ENCODE peak calls at places on chromosomes 5 and 9, in ten cellular contexts. One of them, this sample, is unnamed.

GRCh38 chr9:13823021-13823420 is 490.9 kb downstream of the NFIB start:
- DNase-seq in mesothelial cell of epicardium: no peak
- DNase-seq in colonic mucosa: no peak
- DNase-seq in posterior vena cava: no peak
- DNase-seq in cerebellar cortex: no peak
- DNase-seq in activated T-cell treated with anti-CD3 and anti-CD28 coated beads for 24 hours: no peak
- DNase-seq in T1000: no peak
- DNase-seq in adrenal gland: no peak
- DNase-seq in HEK293T: no peak
- DNase-seq in mesenteric fat pad: no peak
- DNase-seq in this sample: no peak

GRCh38 chr9:98191615-98192502 is 578 bp downstream of the CORO2A start:
- DNase-seq in posterior vena cava: peak; percentile 86
- DNase-seq in HEK293T: peak; percentile 39
- DNase-seq in cerebellar cortex: peak; percentile 50
- DNase-seq in activated T-cell treated with anti-CD3 and anti-CD28 coated beads for 24 hours: no peak
- DNase-seq in adrenal gland: peak; percentile 22
- DNase-seq in T1000: no peak
- DNase-seq in colonic mucosa: peak; percentile 66
- DNase-seq in mesothelial cell of epicardium: peak; percentile 45
- DNase-seq in mesenteric fat pad: no peak
- DNase-seq in this sample: no peak

GRCh38 chr9:106677815-106678214 is 185.2 kb upstream of the ZNF462 start:
- DNase-seq in colonic mucosa: no peak
- DNase-seq in activated T-cell treated with anti-CD3 and anti-CD28 coated beads for 24 hours: no peak
- DNase-seq in posterior vena cava: no peak
- DNase-seq in adrenal gland: no peak
- DNase-seq in mesenteric fat pad: no peak
- DNase-seq in HEK293T: no peak
- DNase-seq in T1000: no peak
- DNase-seq in cerebellar cortex: no peak
- DNase-seq in mesothelial cell of epicardium: no peak
- DNase-seq in this sample: no peak

GRCh38 chr5:428754-429452 is 14.1 kb upstream of the EXOC3 start:
- DNase-seq in cerebellar cortex: no peak
- DNase-seq in mesenteric fat pad: peak; percentile 62
- DNase-seq in posterior vena cava: peak; percentile 50
- DNase-seq in adrenal gland: no peak
- DNase-seq in mesothelial cell of epicardium: peak; percentile 19
- DNase-seq in activated T-cell treated with anti-CD3 and anti-CD28 coated beads for 24 hours: no peak
- DNase-seq in HEK293T: no peak
- DNase-seq in T1000: no peak
- DNase-seq in colonic mucosa: no peak
- DNase-seq in this sample: no peak

GRCh38 chr9:91117959-91118651 is 243.6 kb downstream of the AUH start:
- DNase-seq in mesothelial cell of epicardium: peak; percentile 54
- DNase-seq in activated T-cell treated with anti-CD3 and anti-CD28 coated beads for 24 hours: no peak
- DNase-seq in colonic mucosa: peak; percentile 89
- DNase-seq in mesenteric fat pad: peak; percentile 95
- DNase-seq in posterior vena cava: peak; percentile 95
- DNase-seq in cerebellar cortex: peak; percentile 66
- DNase-seq in adrenal gland: peak; percentile 93
- DNase-seq in T1000: no peak
- DNase-seq in HEK293T: no peak
- DNase-seq in this sample: no peak

GRCh38 chr5:109688647-109688998 is 1.1 kb upstream of the MAN2A1 start:
- DNase-seq in mesothelial cell of epicardium: no peak
- DNase-seq in T1000: peak; percentile 34
- DNase-seq in cerebellar cortex: peak; percentile 41
- DNase-seq in colonic mucosa: peak; percentile 78
- DNase-seq in mesenteric fat pad: no peak
- DNase-seq in activated T-cell treated with anti-CD3 and anti-CD28 coated beads for 24 hours: peak; percentile 16
- DNase-seq in HEK293T: peak; percentile 29
- DNase-seq in adrenal gland: peak; percentile 8
- DNase-seq in posterior vena cava: no peak
- DNase-seq in this sample: peak; percentile 28

GRCh38 chr5:150116667-150117395 is 30.5 kb upstream of the CSF1R start:
- DNase-seq in cerebellar cortex: no peak
- DNase-seq in adrenal gland: peak; percentile 4
- DNase-seq in posterior vena cava: no peak
- DNase-seq in mesothelial cell of epicardium: peak; percentile 17
- DNase-seq in activated T-cell treated with anti-CD3 and anti-CD28 coated beads for 24 hours: no peak
- DNase-seq in colonic mucosa: peak; percentile 14
- DNase-seq in T1000: peak; percentile 25
- DNase-seq in mesenteric fat pad: peak; percentile 67
- DNase-seq in HEK293T: no peak
- DNase-seq in this sample: no peak

GRCh38 chr9:115766495-115766894 is 387.1 kb upstream of the PAPPA start:
- DNase-seq in mesenteric fat pad: no peak
- DNase-seq in posterior vena cava: no peak
- DNase-seq in colonic mucosa: no peak
- DNase-seq in HEK293T: no peak
- DNase-seq in adrenal gland: no peak
- DNase-seq in activated T-cell treated with anti-CD3 and anti-CD28 coated beads for 24 hours: no peak
- DNase-seq in mesothelial cell of epicardium: no peak
- DNase-seq in T1000: no peak
- DNase-seq in cerebellar cortex: no peak
- DNase-seq in this sample: no peak

GRCh38 chr5:116370886-116371285 is 203.7 kb downstream of the SEMA6A start:
- DNase-seq in adrenal gland: no peak
- DNase-seq in mesenteric fat pad: no peak
- DNase-seq in HEK293T: no peak
- DNase-seq in colonic mucosa: no peak
- DNase-seq in activated T-cell treated with anti-CD3 and anti-CD28 coated beads for 24 hours: no peak
- DNase-seq in posterior vena cava: no peak
- DNase-seq in cerebellar cortex: no peak
- DNase-seq in T1000: no peak
- DNase-seq in mesothelial cell of epicardium: no peak
- DNase-seq in this sample: no peak

GRCh38 chr5:147453901-147454814 is 55.7 kb downstream of the DPYSL3 start:
- DNase-seq in posterior vena cava: peak; percentile 97
- DNase-seq in colonic mucosa: peak; percentile 87
- DNase-seq in mesothelial cell of epicardium: peak; percentile 96
- DNase-seq in mesenteric fat pad: peak; percentile 97
- DNase-seq in adrenal gland: peak; percentile 90
- DNase-seq in cerebellar cortex: peak; percentile 66
- DNase-seq in activated T-cell treated with anti-CD3 and anti-CD28 coated beads for 24 hours: peak; percentile 57
- DNase-seq in HEK293T: peak; percentile 80
- DNase-seq in T1000: peak; percentile 70
- DNase-seq in this sample: peak; percentile 58

GRCh38 chr5:1883925-1884637 is 1.4 kb upstream of the IRX4 start:
- DNase-seq in mesenteric fat pad: no peak
- DNase-seq in adrenal gland: no peak
- DNase-seq in activated T-cell treated with anti-CD3 and anti-CD28 coated beads for 24 hours: no peak
- DNase-seq in colonic mucosa: no peak
- DNase-seq in posterior vena cava: no peak
- DNase-seq in mesothelial cell of epicardium: no peak
- DNase-seq in T1000: no peak
- DNase-seq in cerebellar cortex: no peak
- DNase-seq in HEK293T: no peak
- DNase-seq in this sample: no peak

GRCh38 chr5:43190755-43191603 is 1.0 kb upstream of the NIM1K start:
- DNase-seq in colonic mucosa: no peak
- DNase-seq in mesothelial cell of epicardium: no peak
- DNase-seq in cerebellar cortex: peak; percentile 18
- DNase-seq in T1000: no peak
- DNase-seq in HEK293T: no peak
- DNase-seq in posterior vena cava: no peak
- DNase-seq in adrenal gland: peak; percentile 11
- DNase-seq in mesenteric fat pad: no peak
- DNase-seq in activated T-cell treated with anti-CD3 and anti-CD28 coated beads for 24 hours: no peak
- DNase-seq in this sample: no peak

GRCh38 chr5:38299585-38299984 is 41.2 kb downstream of the EGFLAM start:
- DNase-seq in colonic mucosa: no peak
- DNase-seq in posterior vena cava: no peak
- DNase-seq in adrenal gland: no peak
- DNase-seq in HEK293T: no peak
- DNase-seq in mesenteric fat pad: no peak
- DNase-seq in activated T-cell treated with anti-CD3 and anti-CD28 coated beads for 24 hours: no peak
- DNase-seq in mesothelial cell of epicardium: no peak
- DNase-seq in T1000: no peak
- DNase-seq in cerebellar cortex: no peak
- DNase-seq in this sample: no peak

GRCh38 chr5:58926549-58926948 is 343.7 kb downstream of the RAB3C start:
- DNase-seq in mesothelial cell of epicardium: no peak
- DNase-seq in activated T-cell treated with anti-CD3 and anti-CD28 coated beads for 24 hours: no peak
- DNase-seq in HEK293T: no peak
- DNase-seq in adrenal gland: no peak
- DNase-seq in posterior vena cava: no peak
- DNase-seq in mesenteric fat pad: no peak
- DNase-seq in colonic mucosa: peak; percentile 54
- DNase-seq in cerebellar cortex: no peak
- DNase-seq in T1000: no peak
- DNase-seq in this sample: no peak

GRCh38 chr9:121975801-121976277 is 117.3 kb downstream of the TTLL11 start:
- DNase-seq in cerebellar cortex: no peak
- DNase-seq in colonic mucosa: peak; percentile 79
- DNase-seq in activated T-cell treated with anti-CD3 and anti-CD28 coated beads for 24 hours: no peak
- DNase-seq in HEK293T: no peak
- DNase-seq in T1000: no peak
- DNase-seq in mesenteric fat pad: no peak
- DNase-seq in adrenal gland: no peak
- DNase-seq in mesothelial cell of epicardium: no peak
- DNase-seq in posterior vena cava: no peak
- DNase-seq in this sample: no peak

GRCh38 chr5:1429066-1429465 is 16.2 kb downstream of the SLC6A3 start:
- DNase-seq in adrenal gland: no peak
- DNase-seq in mesenteric fat pad: peak; percentile 43
- DNase-seq in mesothelial cell of epicardium: no peak
- DNase-seq in T1000: no peak
- DNase-seq in colonic mucosa: no peak
- DNase-seq in activated T-cell treated with anti-CD3 and anti-CD28 coated beads for 24 hours: no peak
- DNase-seq in HEK293T: no peak
- DNase-seq in posterior vena cava: peak; percentile 31
- DNase-seq in cerebellar cortex: no peak
- DNase-seq in this sample: no peak

GRCh38 chr5:171615201-171616001 is 170.2 kb upstream of the SMIM23 start:
- DNase-seq in HEK293T: no peak
- DNase-seq in colonic mucosa: no peak
- DNase-seq in mesenteric fat pad: peak; percentile 77
- DNase-seq in T1000: no peak
- DNase-seq in cerebellar cortex: no peak
- DNase-seq in adrenal gland: no peak
- DNase-seq in activated T-cell treated with anti-CD3 and anti-CD28 coated beads for 24 hours: no peak
- DNase-seq in posterior vena cava: no peak
- DNase-seq in mesothelial cell of epicardium: peak; percentile 46
- DNase-seq in this sample: no peak

GRCh38 chr5:167643616-167644015 is 647.8 kb upstream of the WWC1 start:
- DNase-seq in mesenteric fat pad: no peak
- DNase-seq in adrenal gland: no peak
- DNase-seq in activated T-cell treated with anti-CD3 and anti-CD28 coated beads for 24 hours: no peak
- DNase-seq in mesothelial cell of epicardium: no peak
- DNase-seq in colonic mucosa: no peak
- DNase-seq in T1000: no peak
- DNase-seq in posterior vena cava: no peak
- DNase-seq in HEK293T: no peak
- DNase-seq in cerebellar cortex: no peak
- DNase-seq in this sample: no peak

GRCh38 chr5:119445544-119445943 is 6.8 kb upstream of the HSD17B4 start:
- DNase-seq in cerebellar cortex: no peak
- DNase-seq in mesothelial cell of epicardium: no peak
- DNase-seq in posterior vena cava: no peak
- DNase-seq in adrenal gland: no peak
- DNase-seq in mesenteric fat pad: no peak
- DNase-seq in colonic mucosa: no peak
- DNase-seq in activated T-cell treated with anti-CD3 and anti-CD28 coated beads for 24 hours: no peak
- DNase-seq in T1000: no peak
- DNase-seq in HEK293T: no peak
- DNase-seq in this sample: no peak

GRCh38 chr9:8868632-8869031 is 1069.1 kb upstream of the DMAC1 start:
- DNase-seq in mesothelial cell of epicardium: no peak
- DNase-seq in adrenal gland: no peak
- DNase-seq in activated T-cell treated with anti-CD3 and anti-CD28 coated beads for 24 hours: no peak
- DNase-seq in HEK293T: no peak
- DNase-seq in mesenteric fat pad: no peak
- DNase-seq in posterior vena cava: no peak
- DNase-seq in colonic mucosa: no peak
- DNase-seq in cerebellar cortex: no peak
- DNase-seq in T1000: no peak
- DNase-seq in this sample: no peak

GRCh38 chr5:108003178-108003577 is 332.4 kb upstream of the EFNA5 start:
- DNase-seq in posterior vena cava: no peak
- DNase-seq in mesothelial cell of epicardium: no peak
- DNase-seq in cerebellar cortex: no peak
- DNase-seq in activated T-cell treated with anti-CD3 and anti-CD28 coated beads for 24 hours: no peak
- DNase-seq in adrenal gland: no peak
- DNase-seq in T1000: no peak
- DNase-seq in colonic mucosa: no peak
- DNase-seq in HEK293T: no peak
- DNase-seq in mesenteric fat pad: no peak
- DNase-seq in this sample: peak; percentile 7

GRCh38 chr5:10461904-10462542 is 20.3 kb downstream of the ROPN1L start:
- DNase-seq in adrenal gland: no peak
- DNase-seq in T1000: no peak
- DNase-seq in mesenteric fat pad: peak; percentile 26
- DNase-seq in cerebellar cortex: no peak
- DNase-seq in HEK293T: no peak
- DNase-seq in mesothelial cell of epicardium: no peak
- DNase-seq in colonic mucosa: no peak
- DNase-seq in posterior vena cava: no peak
- DNase-seq in activated T-cell treated with anti-CD3 and anti-CD28 coated beads for 24 hours: no peak
- DNase-seq in this sample: no peak

GRCh38 chr9:5493597-5494511 is 16.5 kb upstream of the PDCD1LG2 start:
- DNase-seq in cerebellar cortex: no peak
- DNase-seq in T1000: no peak
- DNase-seq in HEK293T: no peak
- DNase-seq in mesothelial cell of epicardium: no peak
- DNase-seq in adrenal gland: peak; percentile 52
- DNase-seq in posterior vena cava: no peak
- DNase-seq in activated T-cell treated with anti-CD3 and anti-CD28 coated beads for 24 hours: peak; percentile 14
- DNase-seq in colonic mucosa: peak; percentile 26
- DNase-seq in mesenteric fat pad: no peak
- DNase-seq in this sample: no peak

GRCh38 chr5:58963821-58964220 is 380.9 kb downstream of the RAB3C start:
- DNase-seq in HEK293T: no peak
- DNase-seq in posterior vena cava: no peak
- DNase-seq in activated T-cell treated with anti-CD3 and anti-CD28 coated beads for 24 hours: no peak
- DNase-seq in mesenteric fat pad: no peak
- DNase-seq in colonic mucosa: no peak
- DNase-seq in cerebellar cortex: no peak
- DNase-seq in T1000: no peak
- DNase-seq in adrenal gland: no peak
- DNase-seq in mesothelial cell of epicardium: no peak
- DNase-seq in this sample: no peak

GRCh38 chr9:93064392-93065124 is 6.1 kb downstream of the SUSD3 start:
- DNase-seq in T1000: no peak
- DNase-seq in cerebellar cortex: no peak
- DNase-seq in HEK293T: no peak
- DNase-seq in mesothelial cell of epicardium: no peak
- DNase-seq in posterior vena cava: no peak
- DNase-seq in activated T-cell treated with anti-CD3 and anti-CD28 coated beads for 24 hours: peak; percentile 79
- DNase-seq in colonic mucosa: peak; percentile 45
- DNase-seq in mesenteric fat pad: no peak
- DNase-seq in adrenal gland: no peak
- DNase-seq in this sample: peak; percentile 79

GRCh38 chr5:167587768-167588167 is 703.7 kb upstream of the WWC1 start:
- DNase-seq in adrenal gland: no peak
- DNase-seq in HEK293T: peak; percentile 54
- DNase-seq in T1000: no peak
- DNase-seq in mesenteric fat pad: no peak
- DNase-seq in mesothelial cell of epicardium: no peak
- DNase-seq in cerebellar cortex: peak; percentile 73
- DNase-seq in posterior vena cava: no peak
- DNase-seq in activated T-cell treated with anti-CD3 and anti-CD28 coated beads for 24 hours: no peak
- DNase-seq in colonic mucosa: no peak
- DNase-seq in this sample: no peak

GRCh38 chr5:126414874-126415502 is 8.2 kb upstream of the GRAMD2B start:
- DNase-seq in adrenal gland: peak; percentile 47
- DNase-seq in cerebellar cortex: peak; percentile 40
- DNase-seq in mesothelial cell of epicardium: no peak
- DNase-seq in HEK293T: no peak
- DNase-seq in colonic mucosa: no peak
- DNase-seq in posterior vena cava: no peak
- DNase-seq in T1000: no peak
- DNase-seq in activated T-cell treated with anti-CD3 and anti-CD28 coated beads for 24 hours: no peak
- DNase-seq in mesenteric fat pad: no peak
- DNase-seq in this sample: no peak

GRCh38 chr5:36305571-36306326 is 4.0 kb upstream of the RANBP3L start:
- DNase-seq in mesothelial cell of epicardium: peak; percentile 42
- DNase-seq in T1000: no peak
- DNase-seq in posterior vena cava: peak; percentile 77
- DNase-seq in colonic mucosa: peak; percentile 24
- DNase-seq in mesenteric fat pad: no peak
- DNase-seq in adrenal gland: peak; percentile 49
- DNase-seq in cerebellar cortex: peak; percentile 75
- DNase-seq in activated T-cell treated with anti-CD3 and anti-CD28 coated beads for 24 hours: no peak
- DNase-seq in HEK293T: peak; percentile 45
- DNase-seq in this sample: no peak